ENCODE peak calls at places on chromosomes 7 and 10, in five cellular contexts. B, N, M, K and S are unnamed samples.

GRCh38 chr7:30549933-30550493 is 44.7 kb upstream of the GARS1 start:
- DNase-seq in B (peak; percentile 31), N (no peak), M (no peak), K (no peak), S (no peak)

GRCh38 chr10:71338728-71339495 is 19.9 kb downstream of the SLC29A3 start:
- DNase-seq in B (peak; percentile 93), N (no peak), M (no peak), K (no peak), S (no peak)

GRCh38 chr7:6278749-6279310 is 6.4 kb upstream of the CYTH3 start:
- DNase-seq in B (peak; percentile 49), N (no peak), M (no peak), K (no peak), S (no peak)

GRCh38 chr10:5951721-5952407 is 25.5 kb downstream of the IL15RA start:
- DNase-seq in B (peak; percentile 32), N (no peak), M (peak; percentile 12), K (no peak), S (no peak)

GRCh38 chr10:12704488-12704887 is 297.0 kb downstream of the CCDC3 start:
- DNase-seq in B (no peak), N (no peak), M (no peak), K (no peak), S (no peak)

GRCh38 chr10:22699976-22700375 is 14.4 kb downstream of the PIP4K2A start:
- DNase-seq in B (no peak), N (no peak), M (no peak), K (no peak), S (no peak)

GRCh38 chr10:20890009-20890408 is 7.1 kb downstream of the NEBL start:
- DNase-seq in B (peak; percentile 55), N (no peak), M (no peak), K (no peak), S (no peak)

GRCh38 chr10:36172054-36172531 is 530.0 kb upstream of the FZD8 start:
- DNase-seq in B (no peak), N (no peak), M (no peak), K (no peak), S (no peak)

GRCh38 chr10:680745-681144 is 8.7 kb downstream of the DIP2C start:
- DNase-seq in B (no peak), N (no peak), M (no peak), K (no peak), S (no peak)
- H3K27ac ChIP-seq in B (no peak overlapping the region), N (peak overlapping the region; percentile 46), M (no peak overlapping the region), K (peak overlapping the region; percentile 71), S (peak overlapping the region; percentile 74)

GRCh38 chr10:62047960-62048383 is 146.5 kb downstream of the ARID5B start:
- DNase-seq in B (no peak), N (no peak), M (no peak), K (no peak), S (no peak)
- H3K27ac ChIP-seq in B (no peak overlapping the region), N (peak overlapping the region; percentile 98), M (peak overlapping the region; percentile 99), K (peak overlapping the region; percentile 98), S (peak overlapping the region; percentile 97)

DNA sequence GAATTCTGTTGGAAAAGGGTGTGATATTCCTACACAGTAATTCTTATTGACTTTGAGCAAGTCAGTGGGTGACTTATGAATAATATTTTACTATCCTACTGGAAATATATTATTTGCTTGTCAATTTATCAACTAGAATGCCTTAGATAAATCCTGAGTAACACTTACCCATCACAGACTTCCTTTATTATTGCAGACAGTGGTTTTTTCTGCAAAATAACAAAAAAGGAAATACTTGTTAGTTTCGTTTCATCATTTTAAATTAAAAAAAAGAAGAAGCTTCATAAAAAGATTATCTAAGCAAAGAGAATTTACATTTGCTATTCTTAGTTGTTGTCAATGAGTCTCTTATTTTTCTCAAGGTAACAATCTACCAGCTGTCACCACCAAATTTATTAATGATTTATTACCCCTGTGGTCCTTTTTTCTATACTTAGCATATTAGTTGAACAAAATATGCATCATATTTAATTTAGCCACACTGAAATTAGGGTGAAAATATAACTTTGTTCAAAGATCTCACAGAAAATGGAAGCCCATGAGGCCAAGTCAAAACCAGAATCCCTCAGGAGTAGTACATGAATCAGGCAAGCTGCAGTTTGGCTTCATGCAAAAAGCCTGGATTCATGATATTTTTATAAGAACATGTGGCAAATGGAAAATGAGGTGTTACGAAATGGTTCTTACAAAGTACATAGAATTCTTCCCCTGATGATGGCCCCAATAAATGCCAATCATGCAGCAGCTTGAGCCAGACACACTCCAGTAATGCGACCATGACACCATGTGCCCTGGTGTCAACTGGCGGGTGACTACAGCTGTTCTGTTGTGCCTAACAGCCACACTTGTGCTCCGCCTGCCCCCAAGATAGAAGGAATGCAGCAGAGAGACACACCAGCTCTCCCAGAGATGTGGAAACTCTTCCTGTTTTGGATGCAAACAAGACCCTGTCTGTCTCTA is 132.6 kb downstream of the ELMO1 start:
- DNase-seq in B (no peak), N (no peak), M (no peak), K (peak; percentile 34), S (no peak)
- H3K27ac ChIP-seq in B (no peak overlapping the region), N (no peak overlapping the region), M (no peak overlapping the region), K (no peak overlapping the region), S (peak overlapping the region; percentile 65)

DNA sequence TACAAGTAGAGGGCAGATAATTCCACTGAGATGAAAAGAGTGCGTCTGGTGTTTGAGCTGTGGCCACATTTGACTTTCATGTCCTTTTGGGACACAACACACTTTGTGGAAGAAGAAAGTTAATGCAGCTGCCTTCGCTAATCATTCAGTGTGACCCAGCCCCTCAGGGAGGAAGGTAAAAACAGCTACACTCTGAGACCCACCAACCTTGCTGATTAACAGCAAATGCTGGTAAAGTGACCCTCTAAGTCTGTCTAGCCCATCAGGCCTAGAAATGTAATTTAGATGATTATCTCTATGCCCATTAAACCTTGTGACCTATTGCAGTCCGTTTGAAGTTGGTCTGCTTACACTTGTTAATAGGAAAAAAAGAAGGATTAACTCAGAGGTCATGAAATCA is 161.9 kb upstream of the WNT16 start:
- DNase-seq in B (no peak), N (no peak), M (no peak), K (no peak), S (no peak)
- H3K27ac ChIP-seq in B (no peak overlapping the region), N (no peak overlapping the region), M (no peak overlapping the region), K (no peak overlapping the region), S (no peak overlapping the region)

GRCh38 chr7:154915600-154915999 is 87.3 kb downstream of the PAXIP1 start:
- DNase-seq in B (no peak), N (no peak), M (no peak), K (no peak), S (no peak)

GRCh38 chr7:154916381-154917213 is 86.3 kb downstream of the PAXIP1 start:
- DNase-seq in B (no peak), N (no peak), M (no peak), K (no peak), S (no peak)

GRCh38 chr7:154919324-154920222 is 83.4 kb downstream of the PAXIP1 start:
- DNase-seq in B (peak; percentile 22), N (no peak), M (no peak), K (no peak), S (no peak)

GRCh38 chr7:154917214-154918160 is 85.4 kb downstream of the PAXIP1 start:
- DNase-seq in B (peak; percentile 17), N (no peak), M (no peak), K (no peak), S (no peak)

GRCh38 chr7:154918741-154919140 is 84.2 kb downstream of the PAXIP1 start:
- DNase-seq in B (peak; percentile 97), N (no peak), M (no peak), K (no peak), S (no peak)
- H3K27ac ChIP-seq in B (no peak overlapping the region), N (no peak overlapping the region), M (no peak overlapping the region), K (no peak overlapping the region), S (no peak overlapping the region)

GRCh38 chr7:22318376-22318775 is 38.6 kb downstream of the RAPGEF5 start:
- DNase-seq in B (no peak), N (no peak), M (no peak), K (no peak), S (no peak)

GRCh38 chr7:22317632-22318031 is 39.3 kb downstream of the RAPGEF5 start:
- DNase-seq in B (no peak), N (no peak), M (no peak), K (no peak), S (no peak)

GRCh38 chr7:22316914-22317313 is 40.0 kb downstream of the RAPGEF5 start:
- DNase-seq in B (no peak), N (no peak), M (no peak), K (no peak), S (no peak)

GRCh38 chr7:22319424-22320403 is 37.2 kb downstream of the RAPGEF5 start:
- DNase-seq in B (no peak), N (no peak), M (no peak), K (no peak), S (no peak)

GRCh38 chr7:22320416-22320815 is 36.5 kb downstream of the RAPGEF5 start:
- DNase-seq in B (peak; percentile 9), N (no peak), M (no peak), K (no peak), S (no peak)
- H3K27ac ChIP-seq in B (no peak overlapping the region), N (no peak overlapping the region), M (no peak overlapping the region), K (no peak overlapping the region), S (no peak overlapping the region)